ENCODE peak calls at places on chromosome X, in five cellular contexts. L is stomach, S is neural progenitor cell, Z is endodermal cell, P is ovary. G is an unnamed sample. For H3K36me3 and H3K9me3, the result is how much of the 10 kb centered on the place peaks cover.

GRCh38 chrX:114465689-114466088 is 118.2 kb upstream of the HTR2C start:
- DNase-seq in S (no peak), P (no peak), Z (peak), L (no peak), G (no peak)

GRCh38 chrX:3518870-3519269 is 172.4 kb upstream of the MXRA5 start:
- DNase-seq in L (peak), Z (no peak), P (no peak), S (no peak), G (peak)

GRCh38 chrX:150363561-150364346 is 637 bp downstream of the MAMLD1 start:
- DNase-seq in L (no peak), S (peak), P (peak), Z (peak), G (no peak)

GRCh38 chrX:15848576-15848975 is 6.0 kb downstream of the AP1S2 start:
- DNase-seq in S (no peak), P (no peak), L (no peak), Z (no peak), G (no peak)

GRCh38 chrX:71514367-71515038 is 18.4 kb upstream of the OGT start:
- DNase-seq in S (no peak), Z (no peak), L (no peak), P (no peak), G (peak)

GRCh38 chrX:120517936-120518335 is 42.8 kb downstream of the CUL4B start:
- DNase-seq in L (no peak), P (no peak), S (no peak), Z (no peak), G (no peak)

GRCh38 chrX:30533261-30533660 is 44.3 kb downstream of the TASL start:
- DNase-seq in L (no peak), Z (no peak), P (no peak), S (no peak), G (no peak)

GRCh38 chrX:86103061-86103460 is 45.2 kb upstream of the DACH2 start:
- DNase-seq in S (no peak), L (no peak), Z (no peak), P (no peak), G (no peak)

GRCh38 chrX:22742174-22742573 is 257.6 kb upstream of the DDX53 start:
- DNase-seq in P (no peak), Z (no peak), L (no peak), S (no peak), G (no peak)

GRCh38 chrX:118847676-118848075 is 24.1 kb downstream of the ZCCHC12 start:
- DNase-seq in L (no peak), Z (no peak), P (no peak), S (peak), G (no peak)

GRCh38 chrX:155718964-155719586 is 106.3 kb upstream of the TMLHE start:
- DNase-seq in P (no peak), L (no peak), S (no peak), Z (peak), G (no peak)

GRCh38 chrX:149286940-149287349 is 218.2 kb downstream of the IDS start:
- DNase-seq in Z (peak), P (no peak), L (peak), S (peak), G (no peak)

GRCh38 chrX:16148896-16149295 is 18.4 kb upstream of the MAGEB17 start:
- DNase-seq in Z (peak), S (no peak), L (no peak), P (no peak), G (no peak)

GRCh38 chrX:123648028-123648810 is 84.6 kb downstream of the THOC2 start:
- DNase-seq in Z (peak), L (peak), P (no peak), S (peak), G (peak)

GRCh38 chrX:136162827-136163427 is 15.6 kb downstream of the FHL1 start:
- DNase-seq in L (peak), Z (peak), S (peak), P (peak), G (peak)

GRCh38 chrX:151100796-151101195 is 75.6 kb upstream of the GPR50 start:
- DNase-seq in L (no peak), S (no peak), Z (no peak), P (no peak), G (no peak)

GRCh38 chrX:57156397-57157049 is 19.3 kb upstream of the SPIN2A start:
- DNase-seq in L (peak), P (no peak), Z (peak), S (peak), G (peak)

GRCh38 chrX:16100673-16101072 is 22.7 kb upstream of the GRPR start:
- DNase-seq in L (no peak), P (no peak), Z (no peak), S (peak), G (no peak)

GRCh38 chrX:113920661-113921060 is 663.2 kb upstream of the HTR2C start:
- DNase-seq in Z (no peak), P (no peak), L (no peak), S (no peak), G (no peak)

GRCh38 chrX:31213941-31214340 is 142.1 kb upstream of the FTHL17 start:
- DNase-seq in L (no peak), P (no peak), S (no peak), Z (peak), G (no peak)

GRCh38 chrX:45664727-45665290 is 464.1 kb upstream of the DIPK2B start:
- DNase-seq in Z (no peak), P (no peak), S (no peak), L (no peak), G (no peak)

GRCh38 chrX:111041018-111041462 is 55.0 kb upstream of the PAK3 start:
- DNase-seq in S (peak), P (no peak), Z (no peak), L (no peak), G (no peak)

GRCh38 chrX:38538134-38538533 is 23.2 kb upstream of the TSPAN7 start:
- DNase-seq in P (no peak), S (no peak), Z (no peak), L (no peak), G (no peak)

DNA sequence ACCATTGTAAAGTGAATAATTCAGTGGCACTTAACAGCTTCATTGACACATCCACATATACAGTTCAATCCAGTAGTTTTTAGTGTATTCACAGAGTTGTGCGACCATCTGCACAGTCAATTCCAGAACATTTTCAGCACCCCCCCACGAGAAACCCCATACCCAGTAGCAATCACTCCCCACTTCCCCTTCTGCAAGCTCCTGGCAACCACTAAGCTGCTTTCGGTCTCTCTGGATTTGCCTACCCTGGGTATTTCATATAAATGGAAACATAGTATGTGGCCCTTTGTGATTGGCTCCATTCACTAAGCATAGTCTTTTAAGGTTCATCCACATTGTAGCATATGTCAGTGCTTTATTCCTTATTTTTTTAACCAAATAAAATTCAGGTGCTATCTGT is 10.0 kb downstream of the MSL3 start:
- DNase-seq in Z (no peak), P (no peak), S (no peak), L (no peak), G (no peak)
- H3K36me3 ChIP-seq in Z (under half), P (under half), S (under half), L (half or more), G (under half)

GRCh38 chrX:41558531-41558930 is 111.4 kb downstream of the NYX start:
- DNase-seq in Z (no peak), P (no peak), S (peak), L (no peak), G (no peak)
- TF ChIP-seq CTCF in Z (peak), P (peak), S (peak), L (no peak), G (peak)

GRCh38 chrX:40154229-40154852 is 56.6 kb upstream of the BCOR start:
- DNase-seq in L (no peak), Z (peak), P (peak), S (peak), G (no peak)
- H3K9me3 ChIP-seq in L (under half), Z (under half), P (under half), S (under half), G (under half)

DNA sequence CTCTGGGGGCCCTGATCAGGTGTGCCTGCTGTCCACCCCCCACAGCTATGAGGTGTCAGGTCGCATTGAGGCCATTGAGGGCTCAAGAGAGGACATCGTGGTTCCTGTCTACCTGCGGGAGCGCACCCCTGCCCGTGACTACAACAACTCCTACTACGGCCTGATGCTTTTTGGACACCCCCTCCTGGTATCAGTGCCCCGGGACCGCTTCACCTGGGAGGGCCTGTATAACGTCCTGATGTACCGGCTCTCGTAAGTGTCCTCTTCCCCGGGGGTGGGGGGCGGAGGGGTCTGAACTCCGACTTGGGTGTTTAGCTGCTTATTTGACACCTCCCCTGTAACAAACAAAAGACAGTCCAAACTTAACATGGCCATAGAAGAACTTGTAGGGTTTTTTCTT is 10.5 kb downstream of the USP11 start:
- DNase-seq in L (no peak), S (no peak), P (no peak), Z (no peak), G (no peak)
- H3K36me3 ChIP-seq in L (half or more), S (under half), P (under half), Z (under half), G (under half)

GRCh38 chrX:51459125-51459524 is 37.3 kb downstream of the NUDT11 start:
- DNase-seq in L (no peak), Z (no peak), P (no peak), S (peak), G (no peak)
- TF ChIP-seq CTCF in L (no peak), Z (peak), P (no peak), S (peak), G (peak)

GRCh38 chrX:106341823-106342222 is 173.7 kb downstream of the PWWP3B start:
- DNase-seq in S (peak), Z (no peak), L (no peak), P (no peak), G (no peak)
- H3K9me3 ChIP-seq in S (under half), Z (under half), L (under half), P (under half), G (under half)

GRCh38 chrX:1416327-1416784 is 24.4 kb upstream of the SLC25A6 start:
- DNase-seq in S (no peak), P (peak), Z (no peak), L (no peak), G (no peak)
- H3K36me3 ChIP-seq in S (under half), P (under half), Z (half or more), L (half or more), G (under half)

GRCh38 chrX:103774070-103774642 is 2.5 kb upstream of the PLP1 start:
- DNase-seq in P (no peak), L (no peak), S (peak), Z (peak), G (no peak)
- TF ChIP-seq CTCF in P (no peak), L (no peak), S (peak), Z (peak), G (peak)

GRCh38 chrX:1006156-1006730 is 206.2 kb downstream of the CRLF2 start:
- DNase-seq in L (no peak), P (no peak), S (no peak), Z (peak), G (no peak)

GRCh38 chrX:997631-998137 is 214.8 kb downstream of the CRLF2 start:
- DNase-seq in L (no peak), S (peak), P (no peak), Z (peak), G (no peak)

GRCh38 chrX:1002611-1003010 is 209.8 kb downstream of the CRLF2 start:
- DNase-seq in L (no peak), Z (peak), P (no peak), S (no peak), G (no peak)
- H3K9me3 ChIP-seq in L (under half), Z (under half), P (under half), S (under half), G (under half)

GRCh38 chrX:20159811-20160385 is 18.3 kb upstream of the EIF1AX start:
- DNase-seq in Z (no peak), L (no peak), S (no peak), P (no peak), G (no peak)
- H3K36me3 ChIP-seq in Z (under half), L (half or more), S (under half), P (under half), G (under half)

G was measured in Peyer's patch.